ENCODE peak calls at places on chromosomes 2 and 18, in six cellular contexts. One of them, this sample, is unnamed.
A peak's percentile ranks its signal among the peaks of the same experiment; 100 is the strongest.

GRCh38 chr2:231187736-231188505 is 10.5 kb upstream of the ARMC9 start:
- DNase-seq in nephron progenitor cell: no peak
- DNase-seq in Calu3: no peak
- DNase-seq in NCI-H1092 treated with DMSO at 0.1 percent for 48 hours: no peak
- DNase-seq in activated CD8-positive, alpha-beta memory T cell treated with anti-CD3 and anti-CD28 coated beads for 24 hours: peak; percentile 21
- DNase-seq in RKO: no peak
- DNase-seq in this sample: no peak

GRCh38 chr2:51624995-51625394 is 593.1 kb upstream of the NRXN1 start:
- DNase-seq in nephron progenitor cell: no peak
- DNase-seq in Calu3: no peak
- DNase-seq in NCI-H1092 treated with DMSO at 0.1 percent for 48 hours: no peak
- DNase-seq in activated CD8-positive, alpha-beta memory T cell treated with anti-CD3 and anti-CD28 coated beads for 24 hours: no peak
- DNase-seq in RKO: peak; percentile 32
- DNase-seq in this sample: no peak

GRCh38 chr2:131521961-131522781 is 5.5 kb upstream of the CCDC74A start:
- DNase-seq in nephron progenitor cell: no peak
- DNase-seq in Calu3: no peak
- DNase-seq in NCI-H1092 treated with DMSO at 0.1 percent for 48 hours: no peak
- DNase-seq in activated CD8-positive, alpha-beta memory T cell treated with anti-CD3 and anti-CD28 coated beads for 24 hours: no peak
- DNase-seq in RKO: no peak
- DNase-seq in this sample: no peak

GRCh38 chr18:78542204-78542603 is 437.4 kb upstream of the SALL3 start:
- DNase-seq in nephron progenitor cell: no peak
- DNase-seq in Calu3: no peak
- DNase-seq in NCI-H1092 treated with DMSO at 0.1 percent for 48 hours: no peak
- DNase-seq in activated CD8-positive, alpha-beta memory T cell treated with anti-CD3 and anti-CD28 coated beads for 24 hours: peak; percentile 15
- DNase-seq in RKO: no peak
- DNase-seq in this sample: peak; percentile 64

GRCh38 chr2:71995067-71995665 is 152.5 kb downstream of the CYP26B1 start:
- DNase-seq in nephron progenitor cell: no peak
- DNase-seq in Calu3: no peak
- DNase-seq in NCI-H1092 treated with DMSO at 0.1 percent for 48 hours: peak; percentile 42
- DNase-seq in activated CD8-positive, alpha-beta memory T cell treated with anti-CD3 and anti-CD28 coated beads for 24 hours: no peak
- DNase-seq in RKO: peak; percentile 48
- DNase-seq in this sample: no peak

GRCh38 chr2:239893236-239893515 is 132.0 kb downstream of the NDUFA10 start:
- DNase-seq in nephron progenitor cell: no peak
- DNase-seq in Calu3: no peak
- DNase-seq in NCI-H1092 treated with DMSO at 0.1 percent for 48 hours: no peak
- DNase-seq in activated CD8-positive, alpha-beta memory T cell treated with anti-CD3 and anti-CD28 coated beads for 24 hours: no peak
- DNase-seq in RKO: no peak
- DNase-seq in this sample: no peak

GRCh38 chr2:147331790-147332419 is 512.9 kb upstream of the ACVR2A start:
- DNase-seq in nephron progenitor cell: peak; percentile 16
- DNase-seq in Calu3: peak; percentile 53
- DNase-seq in NCI-H1092 treated with DMSO at 0.1 percent for 48 hours: peak; percentile 62
- DNase-seq in activated CD8-positive, alpha-beta memory T cell treated with anti-CD3 and anti-CD28 coated beads for 24 hours: no peak
- DNase-seq in RKO: peak; percentile 36
- DNase-seq in this sample: no peak

GRCh38 chr2:65062843-65063242 is 6.6 kb downstream of the CEP68 start:
- DNase-seq in nephron progenitor cell: no peak
- DNase-seq in Calu3: no peak
- DNase-seq in NCI-H1092 treated with DMSO at 0.1 percent for 48 hours: no peak
- DNase-seq in activated CD8-positive, alpha-beta memory T cell treated with anti-CD3 and anti-CD28 coated beads for 24 hours: no peak
- DNase-seq in RKO: no peak
- DNase-seq in this sample: no peak

GRCh38 chr18:3447035-3447894 is 2.7 kb upstream of the TGIF1 start:
- DNase-seq in nephron progenitor cell: peak; percentile 42
- DNase-seq in Calu3: peak; percentile 43
- DNase-seq in NCI-H1092 treated with DMSO at 0.1 percent for 48 hours: no peak
- DNase-seq in activated CD8-positive, alpha-beta memory T cell treated with anti-CD3 and anti-CD28 coated beads for 24 hours: no peak
- DNase-seq in RKO: peak; percentile 66
- DNase-seq in this sample: no peak

GRCh38 chr2:184756885-184757284 is 158.6 kb downstream of the ZNF804A start:
- DNase-seq in nephron progenitor cell: no peak
- DNase-seq in Calu3: no peak
- DNase-seq in NCI-H1092 treated with DMSO at 0.1 percent for 48 hours: no peak
- DNase-seq in activated CD8-positive, alpha-beta memory T cell treated with anti-CD3 and anti-CD28 coated beads for 24 hours: no peak
- DNase-seq in RKO: no peak
- DNase-seq in this sample: no peak

GRCh38 chr18:74524097-74524496 is 10.2 kb upstream of the CNDP1 start:
- DNase-seq in nephron progenitor cell: no peak
- DNase-seq in Calu3: no peak
- DNase-seq in NCI-H1092 treated with DMSO at 0.1 percent for 48 hours: peak; percentile 34
- DNase-seq in activated CD8-positive, alpha-beta memory T cell treated with anti-CD3 and anti-CD28 coated beads for 24 hours: no peak
- DNase-seq in RKO: no peak
- DNase-seq in this sample: peak; percentile 44

GRCh38 chr2:170747921-170748320 is 22.3 kb upstream of the ERICH2 start:
- DNase-seq in nephron progenitor cell: no peak
- DNase-seq in Calu3: no peak
- DNase-seq in NCI-H1092 treated with DMSO at 0.1 percent for 48 hours: no peak
- DNase-seq in activated CD8-positive, alpha-beta memory T cell treated with anti-CD3 and anti-CD28 coated beads for 24 hours: no peak
- DNase-seq in RKO: peak; percentile 76
- DNase-seq in this sample: no peak

GRCh38 chr2:70247364-70248144 is 874 bp downstream of the TIA1 start:
- DNase-seq in nephron progenitor cell: no peak
- DNase-seq in Calu3: no peak
- DNase-seq in NCI-H1092 treated with DMSO at 0.1 percent for 48 hours: no peak
- DNase-seq in activated CD8-positive, alpha-beta memory T cell treated with anti-CD3 and anti-CD28 coated beads for 24 hours: no peak
- DNase-seq in RKO: peak; percentile 69
- DNase-seq in this sample: no peak

GRCh38 chr2:209960676-209961630 is 41.5 kb upstream of the RPE start:
- DNase-seq in nephron progenitor cell: peak; percentile 63
- DNase-seq in Calu3: peak; percentile 60
- DNase-seq in NCI-H1092 treated with DMSO at 0.1 percent for 48 hours: peak; percentile 15
- DNase-seq in activated CD8-positive, alpha-beta memory T cell treated with anti-CD3 and anti-CD28 coated beads for 24 hours: no peak
- DNase-seq in RKO: peak; percentile 76
- DNase-seq in this sample: no peak

GRCh38 chr2:205220559-205220958 is 461.7 kb upstream of the NRP2 start:
- DNase-seq in nephron progenitor cell: no peak
- DNase-seq in Calu3: no peak
- DNase-seq in NCI-H1092 treated with DMSO at 0.1 percent for 48 hours: no peak
- DNase-seq in activated CD8-positive, alpha-beta memory T cell treated with anti-CD3 and anti-CD28 coated beads for 24 hours: no peak
- DNase-seq in RKO: no peak
- DNase-seq in this sample: no peak

GRCh38 chr2:233419626-233420431 is 65.5 kb downstream of the DGKD start:
- DNase-seq in nephron progenitor cell: no peak
- DNase-seq in Calu3: no peak
- DNase-seq in NCI-H1092 treated with DMSO at 0.1 percent for 48 hours: no peak
- DNase-seq in activated CD8-positive, alpha-beta memory T cell treated with anti-CD3 and anti-CD28 coated beads for 24 hours: peak; percentile 74
- DNase-seq in RKO: no peak
- DNase-seq in this sample: no peak

GRCh38 chr18:79792096-79792987 is 5.4 kb upstream of the KCNG2 start:
- DNase-seq in nephron progenitor cell: no peak
- DNase-seq in Calu3: no peak
- DNase-seq in NCI-H1092 treated with DMSO at 0.1 percent for 48 hours: no peak
- DNase-seq in activated CD8-positive, alpha-beta memory T cell treated with anti-CD3 and anti-CD28 coated beads for 24 hours: no peak
- DNase-seq in RKO: no peak
- DNase-seq in this sample: no peak

GRCh38 chr2:223797811-223798721 is 39.3 kb downstream of the AP1S3 start:
- DNase-seq in nephron progenitor cell: no peak
- DNase-seq in Calu3: no peak
- DNase-seq in NCI-H1092 treated with DMSO at 0.1 percent for 48 hours: peak; percentile 7
- DNase-seq in activated CD8-positive, alpha-beta memory T cell treated with anti-CD3 and anti-CD28 coated beads for 24 hours: no peak
- DNase-seq in RKO: peak; percentile 45
- DNase-seq in this sample: no peak